ENCODE peak calls at places on chromosomes 13 and 19, in ten cellular contexts. Q is GM23338; X is iPS DF 6.9; Y is heart right ventricle; N is heart left ventricle; B is cardiac muscle cell; J is colonic mucosa; P is left ventricle myocardium inferior; A is RWPE2; V is CD4-positive, CD25-positive, alpha-beta regulatory T cell. L is an unnamed sample.

GRCh38 chr19:46429999-46430398 is 1.3 kb upstream of the PNMA8C start:
- DNase-seq in Q (no peak), X (no peak), Y (no peak), N (no peak), B (no peak), J (no peak), P (no peak), A (no peak), V (no peak), L (no peak)

GRCh38 chr13:31331051-31331450 is 131.3 kb downstream of the B3GLCT start:
- DNase-seq in Q (no peak), X (no peak), Y (no peak), N (no peak), B (no peak), J (no peak), P (no peak), A (no peak), V (no peak), L (no peak)

GRCh38 chr19:2048104-2048958 is 2.7 kb downstream of the MKNK2 start:
- DNase-seq in Q (no peak), X (no peak), Y (no peak), N (no peak), B (no peak), J (peak; percentile 54), P (no peak), A (no peak), V (no peak), L (no peak)

GRCh38 chr19:4981681-4981958 is 12.7 kb downstream of the KDM4B start:
- DNase-seq in Q (no peak), X (no peak), Y (no peak), N (no peak), B (no peak), J (no peak), P (no peak), A (no peak), V (no peak), L (no peak)

GRCh38 chr19:6098574-6098973 is 11.7 kb downstream of the RFX2 start:
- DNase-seq in Q (no peak), X (no peak), Y (no peak), N (no peak), B (no peak), J (no peak), P (no peak), A (no peak), V (no peak), L (no peak)

GRCh38 chr19:28296506-28296905 is 916.4 kb downstream of the UQCRFS1 start:
- DNase-seq in Q (no peak), X (no peak), Y (no peak), N (no peak), B (no peak), J (no peak), P (no peak), A (no peak), V (no peak), L (no peak)

GRCh38 chr19:12867120-12868099 is 13.8 kb downstream of the DNASE2 start:
- DNase-seq in Q (peak; percentile 94), X (peak; percentile 82), Y (no peak), N (peak; percentile 39), B (peak; percentile 91), J (peak; percentile 71), P (no peak), A (no peak), V (peak; percentile 60), L (peak; percentile 54)

GRCh38 chr13:20923272-20923671 is 20.7 kb upstream of the XPO4 start:
- DNase-seq in Q (no peak), X (no peak), Y (no peak), N (peak; percentile 56), B (no peak), J (no peak), P (peak; percentile 20), A (no peak), V (no peak), L (no peak)

GRCh38 chr13:45179428-45179827 is 21.4 kb downstream of the KCTD4 start:
- DNase-seq in Q (no peak), X (no peak), Y (no peak), N (no peak), B (no peak), J (peak; percentile 40), P (no peak), A (no peak), V (no peak), L (no peak)

GRCh38 chr13:51525567-51526165 is 58.6 kb upstream of the WDFY2 start:
- DNase-seq in Q (no peak), X (no peak), Y (no peak), N (no peak), B (no peak), J (no peak), P (no peak), A (no peak), V (no peak), L (no peak)

GRCh38 chr13:50129065-50129922 is 114.0 kb downstream of the KCNRG start:
- DNase-seq in Q (peak; percentile 58), X (no peak), Y (no peak), N (peak; percentile 55), B (peak; percentile 7), J (no peak), P (peak; percentile 25), A (no peak), V (no peak), L (no peak)

GRCh38 chr13:50129923-50130685 is 114.9 kb downstream of the KCNRG start:
- DNase-seq in Q (peak; percentile 73), X (no peak), Y (peak; percentile 31), N (peak; percentile 64), B (peak; percentile 35), J (peak; percentile 29), P (peak; percentile 37), A (no peak), V (peak; percentile 20), L (peak; percentile 60)

GRCh38 chr13:50127726-50128291 is 112.6 kb downstream of the KCNRG start:
- DNase-seq in Q (peak; percentile 77), X (no peak), Y (no peak), N (no peak), B (peak; percentile 49), J (peak; percentile 25), P (no peak), A (no peak), V (no peak), L (no peak)

GRCh38 chr13:50127017-50127725 is 111.9 kb downstream of the KCNRG start:
- DNase-seq in Q (peak; percentile 63), X (no peak), Y (peak; percentile 54), N (peak; percentile 62), B (peak; percentile 55), J (peak; percentile 52), P (peak; percentile 58), A (no peak), V (peak; percentile 36), L (no peak)

DNA sequence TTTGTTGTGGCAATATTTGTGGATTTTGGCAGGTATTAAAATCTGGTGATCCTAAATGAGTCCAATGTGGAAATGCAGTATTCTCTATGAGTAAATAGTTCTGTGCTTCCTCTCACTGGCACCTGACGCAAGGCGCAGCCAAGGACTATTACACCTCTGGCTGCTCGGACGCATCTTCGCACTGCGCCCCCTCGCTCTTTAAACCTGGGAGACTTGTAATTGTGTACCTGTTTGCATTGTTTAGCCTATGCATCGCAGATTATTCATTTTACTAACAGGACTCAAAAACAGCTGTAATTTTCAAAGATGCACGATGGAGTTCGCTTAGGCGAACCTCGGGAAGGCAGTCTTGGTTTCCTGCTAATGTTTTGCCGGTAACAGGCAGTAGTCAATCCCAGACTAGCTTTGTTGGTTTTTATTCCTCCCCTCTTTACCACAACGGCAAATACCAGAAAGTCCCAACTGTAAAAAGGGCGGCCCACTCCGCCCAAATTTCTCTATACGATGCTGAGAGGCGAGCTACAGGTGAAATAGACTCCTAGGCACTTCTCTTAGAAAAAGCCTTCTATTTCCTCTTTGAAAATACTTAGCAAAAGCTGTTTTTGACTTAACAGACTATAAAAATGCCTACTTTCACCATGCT is 113.3 kb downstream of the KCNRG start:
- DNase-seq in Q (peak; percentile 59), X (no peak), Y (no peak), N (no peak), B (no peak), J (no peak), P (no peak), A (no peak), V (no peak), L (no peak)
- H3K4me1 ChIP-seq in Q (peaks cover 65% of the 10 kb centered on the region), X (peaks cover 10% of the 10 kb centered on the region), Y (peaks cover 28% of the 10 kb centered on the region), N (no peaks in the 10 kb centered on the region), B (peaks cover 14% of the 10 kb centered on the region), J (peaks cover 29% of the 10 kb centered on the region), P (peaks cover 65% of the 10 kb centered on the region), A (peaks cover 7% of the 10 kb centered on the region), V (peaks cover 77% of the 10 kb centered on the region), L (peaks cover 13% of the 10 kb centered on the region)

DNA sequence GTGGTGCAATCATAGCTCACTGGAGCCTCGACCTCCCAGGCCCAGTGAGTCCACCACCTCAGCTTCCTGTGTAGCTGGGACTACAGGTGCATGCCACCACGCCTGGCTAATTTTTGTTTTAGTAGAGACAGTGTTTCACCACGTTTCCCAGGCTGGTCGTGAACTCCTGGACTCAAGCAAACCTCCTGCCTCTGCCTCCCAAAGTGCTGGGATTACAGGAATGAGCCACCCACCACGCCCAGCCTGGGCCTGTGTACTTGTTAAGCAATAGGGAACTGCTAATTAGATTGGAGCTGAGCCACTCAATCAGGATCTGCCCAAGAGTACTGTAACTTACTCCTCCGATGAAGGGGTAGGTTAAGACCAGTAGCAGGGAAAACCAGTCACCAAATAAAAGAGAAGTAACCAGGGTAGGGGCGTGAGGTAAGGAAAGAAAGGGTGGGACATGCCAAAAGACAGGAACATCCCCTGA is 2.4 kb downstream of the DDX39A start:
- DNase-seq in Q (no peak), X (no peak), Y (no peak), N (no peak), B (no peak), J (peak; percentile 79), P (no peak), A (no peak), V (no peak), L (no peak)
- H3K4me3 ChIP-seq in Q (no peak overlapping the region), X (no peak overlapping the region), Y (no peak overlapping the region), N (no peak overlapping the region), B (no peak overlapping the region), J (peak overlapping the region; percentile 4), P (peak overlapping the region; percentile 96), A (no peak overlapping the region), V (peak overlapping the region; percentile 81), L (no peak overlapping the region)

DNA sequence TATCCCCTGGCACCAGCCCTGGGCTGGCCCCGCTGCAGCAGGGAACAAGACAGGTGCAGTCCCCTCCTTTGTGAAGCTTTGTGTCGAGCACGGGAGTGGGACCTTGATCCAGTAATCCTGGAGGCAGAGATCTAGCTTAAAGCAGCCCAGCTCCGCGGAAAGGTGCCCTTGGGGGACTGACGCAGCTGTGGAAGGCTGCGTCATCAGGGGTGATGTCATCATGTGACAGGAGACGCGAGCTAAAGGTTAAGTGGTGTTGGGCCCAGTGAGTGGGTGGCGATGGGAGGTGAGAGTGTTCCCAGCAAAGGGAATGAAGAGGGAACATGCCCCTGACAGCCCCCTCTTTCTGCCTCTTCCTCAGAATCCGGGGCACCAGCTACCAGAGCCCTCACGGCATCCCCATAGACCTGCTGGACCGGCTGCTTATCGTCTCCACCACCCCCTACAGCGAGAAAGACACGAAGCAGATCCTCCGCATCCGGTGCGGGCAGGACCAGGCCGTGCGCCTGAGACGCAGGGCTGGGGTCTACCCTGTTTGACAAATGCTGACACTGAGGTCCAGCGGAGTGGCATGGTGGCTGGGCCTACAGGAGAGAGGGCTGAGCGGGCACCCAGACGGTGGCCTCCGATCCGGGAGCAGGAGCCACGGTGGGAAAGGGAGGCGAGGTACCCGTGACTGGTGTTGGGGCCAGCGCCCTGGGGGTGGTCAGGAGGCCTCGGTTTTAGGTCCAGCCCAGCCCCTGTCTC is 2.6 kb downstream of the LHB start:
- DNase-seq in Q (no peak), X (no peak), Y (no peak), N (no peak), B (no peak), J (no peak), P (no peak), A (peak; percentile 56), V (no peak), L (no peak)
- H3K4me1 ChIP-seq in Q (peaks cover 4% of the 10 kb centered on the region), X (peaks cover 5% of the 10 kb centered on the region), Y (peaks cover 13% of the 10 kb centered on the region), N (no peaks in the 10 kb centered on the region), B (no peaks in the 10 kb centered on the region), J (peaks cover 7% of the 10 kb centered on the region), P (peaks cover 22% of the 10 kb centered on the region), A (no peaks in the 10 kb centered on the region), V (peaks cover 21% of the 10 kb centered on the region), L (peaks cover 4% of the 10 kb centered on the region)

GRCh38 chr19:52138614-52139290 is 986 bp downstream of the ZNF616 start:
- DNase-seq in Q (peak; percentile 92), X (no peak), Y (peak; percentile 9), N (no peak), B (peak; percentile 65), J (peak; percentile 34), P (no peak), A (no peak), V (no peak), L (peak; percentile 49)
- H3K4me3 ChIP-seq in Q (peak overlapping the region; percentile 88), X (peak overlapping the region; percentile 76), Y (peak overlapping the region; percentile 81), N (peak overlapping the region; percentile 69), B (peak overlapping the region; percentile 79), J (peak overlapping the region; percentile 71), P (peak overlapping the region; percentile 89), A (peak overlapping the region; percentile 49), V (peak overlapping the region; percentile 96), L (peak overlapping the region; percentile 82)